ENCODE peak calls at places on chromosomes 5 and 9, in six cellular contexts. V is left ventricle myocardium inferior; M is endothelial cell; I is activated CD8-positive, alpha-beta memory T cell treated with anti-CD3 and anti-CD28 coated beads, Interleukin-2, amount 10 ng/mL, durations not matched to agents 7 days and 5 days; Z is RCC 7860; R is heart right ventricle. Y is an unnamed sample.

GRCh38 chr9:120713257-120714087 is 798 bp downstream of the MEGF9 start:
- DNase-seq in R (peak; percentile 38), V (peak; percentile 29), I (no peak), M (peak; percentile 11), Z (no peak), Y (no peak)

GRCh38 chr5:152527358-152528048 is 122.4 kb upstream of the NMUR2 start:
- DNase-seq in I (no peak), Z (no peak), V (no peak), M (no peak), R (no peak), Y (no peak)

GRCh38 chr5:59174248-59174844 is 591.5 kb downstream of the RAB3C start:
- DNase-seq in I (peak; percentile 57), Z (peak; percentile 13), M (peak; percentile 15), V (no peak), R (no peak), Y (peak; percentile 54)

GRCh38 chr5:78538240-78538850 is 110.2 kb downstream of the LHFPL2 start:
- DNase-seq in Z (no peak), I (no peak), V (no peak), R (no peak), M (no peak), Y (no peak)

GRCh38 chr9:130445268-130445983 is 665 bp downstream of the ASS1 start:
- DNase-seq in Z (no peak), I (no peak), V (peak; percentile 66), M (peak; percentile 42), R (peak; percentile 75), Y (no peak)

GRCh38 chr9:134320916-134321570 is 5.2 kb upstream of the RXRA start:
- DNase-seq in I (no peak), R (peak; percentile 53), V (peak; percentile 52), M (no peak), Z (no peak), Y (no peak)

GRCh38 chr9:113579270-113580040 is 115.9 kb downstream of the RGS3 start:
- DNase-seq in M (no peak), Z (peak; percentile 65), V (peak; percentile 63), I (peak; percentile 71), R (no peak), Y (no peak)

GRCh38 chr5:53501054-53501453 is 20.6 kb downstream of the FST start:
- DNase-seq in I (no peak), M (no peak), V (no peak), Z (no peak), R (no peak), Y (no peak)

GRCh38 chr5:67014191-67014590 is 182.4 kb downstream of the CD180 start:
- DNase-seq in R (no peak), V (no peak), I (no peak), Z (no peak), M (no peak), Y (no peak)

GRCh38 chr5:154829589-154830218 is 20.7 kb downstream of the FAXDC2 start:
- DNase-seq in M (no peak), V (no peak), R (no peak), I (peak; percentile 55), Z (peak; percentile 26), Y (peak; percentile 52)

GRCh38 chr9:37650873-37651768 is at the start of gene FRMPD1:
- DNase-seq in R (peak; percentile 66), M (peak; percentile 67), V (peak; percentile 65), I (peak; percentile 64), Z (no peak), Y (peak; percentile 8)

GRCh38 chr5:114055318-114055788 is 306.5 kb upstream of the KCNN2 start:
- DNase-seq in I (no peak), V (peak; percentile 58), R (peak; percentile 62), Z (no peak), M (peak; percentile 70), Y (no peak)

GRCh38 chr9:126016579-126017290 is 269.6 kb downstream of the PBX3 start:
- DNase-seq in I (no peak), Z (no peak), R (no peak), M (no peak), V (no peak), Y (no peak)

GRCh38 chr9:3960661-3961144 is 339.2 kb downstream of the GLIS3 start:
- DNase-seq in I (no peak), Z (peak; percentile 24), M (no peak), R (no peak), V (no peak), Y (no peak)

GRCh38 chr5:115599502-115599901 is 2.8 kb downstream of the TICAM2 start:
- DNase-seq in I (no peak), Z (no peak), M (no peak), V (no peak), R (no peak), Y (no peak)

GRCh38 chr5:93886917-93887361 is 145.5 kb upstream of the POU5F2 start:
- DNase-seq in I (no peak), M (no peak), Z (no peak), V (no peak), R (no peak), Y (no peak)